ENCODE peak calls at places on chromosomes 1 and 21, in five cellular contexts. One of them, this sample, is unnamed.

GRCh38 chr1:15088146-15089025 is 65.2 kb upstream of the TMEM51 start:
- DNase-seq in left ventricle myocardium inferior: no peak
- DNase-seq in left lung: no peak
- DNase-seq in fibroblast of villous mesenchyme: peak; percentile 76
- DNase-seq in heart right ventricle: no peak
- DNase-seq in this sample: peak; percentile 27

GRCh38 chr1:113396585-113396984 is 6.3 kb downstream of the MAGI3 start:
- DNase-seq in left ventricle myocardium inferior: no peak
- DNase-seq in left lung: no peak
- DNase-seq in fibroblast of villous mesenchyme: peak; percentile 28
- DNase-seq in heart right ventricle: no peak
- DNase-seq in this sample: no peak

GRCh38 chr1:55364216-55364615 is 149.1 kb upstream of the USP24 start:
- DNase-seq in left ventricle myocardium inferior: no peak
- DNase-seq in left lung: no peak
- DNase-seq in fibroblast of villous mesenchyme: no peak
- DNase-seq in heart right ventricle: no peak
- DNase-seq in this sample: no peak

GRCh38 chr1:235408503-235408960 is 41.3 kb downstream of the TBCE start:
- DNase-seq in left ventricle myocardium inferior: no peak
- DNase-seq in left lung: no peak
- DNase-seq in fibroblast of villous mesenchyme: peak; percentile 53
- DNase-seq in heart right ventricle: no peak
- DNase-seq in this sample: no peak

GRCh38 chr1:204647114-204647804 is 38.3 kb downstream of the LRRN2 start:
- DNase-seq in left ventricle myocardium inferior: no peak
- DNase-seq in left lung: no peak
- DNase-seq in fibroblast of villous mesenchyme: peak; percentile 65
- DNase-seq in heart right ventricle: peak; percentile 29
- DNase-seq in this sample: no peak

GRCh38 chr1:184649500-184649899 is 105.2 kb downstream of the EDEM3 start:
- DNase-seq in left ventricle myocardium inferior: no peak
- DNase-seq in left lung: no peak
- DNase-seq in fibroblast of villous mesenchyme: no peak
- DNase-seq in heart right ventricle: no peak
- DNase-seq in this sample: no peak

GRCh38 chr1:222243902-222244301 is 304.0 kb downstream of the HHIPL2 start:
- DNase-seq in left ventricle myocardium inferior: no peak
- DNase-seq in left lung: no peak
- DNase-seq in fibroblast of villous mesenchyme: no peak
- DNase-seq in heart right ventricle: no peak
- DNase-seq in this sample: no peak

GRCh38 chr1:220139966-220140365 is 46.0 kb downstream of the IARS2 start:
- DNase-seq in left ventricle myocardium inferior: no peak
- DNase-seq in left lung: no peak
- DNase-seq in fibroblast of villous mesenchyme: no peak
- DNase-seq in heart right ventricle: no peak
- DNase-seq in this sample: no peak

GRCh38 chr1:211420389-211420788 is 71.6 kb downstream of the RD3 start:
- DNase-seq in left ventricle myocardium inferior: no peak
- DNase-seq in left lung: no peak
- DNase-seq in fibroblast of villous mesenchyme: peak; percentile 29
- DNase-seq in heart right ventricle: no peak
- DNase-seq in this sample: no peak

GRCh38 chr1:55062801-55063561 is 23.6 kb downstream of the PCSK9 start:
- DNase-seq in left ventricle myocardium inferior: no peak
- DNase-seq in left lung: no peak
- DNase-seq in fibroblast of villous mesenchyme: no peak
- DNase-seq in heart right ventricle: no peak
- DNase-seq in this sample: peak; percentile 90

GRCh38 chr21:33761104-33762036 is 119.1 kb downstream of the ITSN1 start:
- DNase-seq in left ventricle myocardium inferior: no peak
- DNase-seq in left lung: no peak
- DNase-seq in fibroblast of villous mesenchyme: peak; percentile 98
- DNase-seq in heart right ventricle: peak; percentile 34
- DNase-seq in this sample: no peak

GRCh38 chr1:65278344-65279091 is 30.8 kb upstream of the DNAJC6 start:
- DNase-seq in left ventricle myocardium inferior: no peak
- DNase-seq in left lung: no peak
- DNase-seq in fibroblast of villous mesenchyme: peak; percentile 4
- DNase-seq in heart right ventricle: no peak
- DNase-seq in this sample: no peak

GRCh38 chr1:53562256-53562982 is 103.2 kb downstream of the DMRTB1 start:
- DNase-seq in left ventricle myocardium inferior: no peak
- DNase-seq in left lung: no peak
- DNase-seq in fibroblast of villous mesenchyme: no peak
- DNase-seq in heart right ventricle: no peak
- DNase-seq in this sample: peak; percentile 60

GRCh38 chr21:23452384-23453083 is 2154.7 kb downstream of the MRPL39 start:
- DNase-seq in left ventricle myocardium inferior: no peak
- DNase-seq in left lung: no peak
- DNase-seq in fibroblast of villous mesenchyme: no peak
- DNase-seq in heart right ventricle: no peak
- DNase-seq in this sample: no peak

GRCh38 chr21:33278736-33279135 is 12.6 kb downstream of the IL10RB start:
- DNase-seq in left ventricle myocardium inferior: no peak
- DNase-seq in left lung: no peak
- DNase-seq in fibroblast of villous mesenchyme: no peak
- DNase-seq in heart right ventricle: no peak
- DNase-seq in this sample: no peak

GRCh38 chr21:36729301-36729970 is 30.5 kb downstream of the SIM2 start:
- DNase-seq in left ventricle myocardium inferior: no peak
- DNase-seq in left lung: no peak
- DNase-seq in fibroblast of villous mesenchyme: no peak
- DNase-seq in heart right ventricle: no peak
- DNase-seq in this sample: no peak

GRCh38 chr21:25369524-25370300 is 237.6 kb downstream of the MRPL39 start:
- DNase-seq in left ventricle myocardium inferior: no peak
- DNase-seq in left lung: no peak
- DNase-seq in fibroblast of villous mesenchyme: no peak
- DNase-seq in heart right ventricle: no peak
- DNase-seq in this sample: no peak

GRCh38 chr1:226682841-226683800 is 56.0 kb downstream of the ITPKB start:
- DNase-seq in left ventricle myocardium inferior: no peak
- DNase-seq in left lung: no peak
- DNase-seq in fibroblast of villous mesenchyme: no peak
- DNase-seq in heart right ventricle: no peak
- DNase-seq in this sample: no peak

GRCh38 chr1:37410815-37411214 is 63.6 kb upstream of the ZC3H12A start:
- DNase-seq in left ventricle myocardium inferior: no peak
- DNase-seq in left lung: no peak
- DNase-seq in fibroblast of villous mesenchyme: peak; percentile 19
- DNase-seq in heart right ventricle: peak; percentile 13
- DNase-seq in this sample: peak; percentile 83

GRCh38 chr1:77143529-77144121 is 75.6 kb downstream of the PIGK start:
- DNase-seq in left ventricle myocardium inferior: no peak
- DNase-seq in left lung: no peak
- DNase-seq in fibroblast of villous mesenchyme: peak; percentile 4
- DNase-seq in heart right ventricle: no peak
- DNase-seq in this sample: no peak

GRCh38 chr21:41429925-41430491 is 4.0 kb downstream of the MX1 start:
- DNase-seq in left ventricle myocardium inferior: no peak
- DNase-seq in left lung: no peak
- DNase-seq in fibroblast of villous mesenchyme: no peak
- DNase-seq in heart right ventricle: no peak
- DNase-seq in this sample: no peak

GRCh38 chr21:46253610-46254124 is 25.1 kb upstream of the LSS start:
- DNase-seq in left ventricle myocardium inferior: no peak
- DNase-seq in left lung: no peak
- DNase-seq in fibroblast of villous mesenchyme: peak; percentile 28
- DNase-seq in heart right ventricle: no peak
- DNase-seq in this sample: no peak

GRCh38 chr1:154534263-154534844 is 24.1 kb downstream of the UBE2Q1 start:
- DNase-seq in left ventricle myocardium inferior: no peak
- DNase-seq in left lung: no peak
- DNase-seq in fibroblast of villous mesenchyme: peak; percentile 23
- DNase-seq in heart right ventricle: no peak
- DNase-seq in this sample: no peak
- TF ChIP-seq CTCF in left ventricle myocardium inferior: peak; percentile 57
- TF ChIP-seq CTCF in left lung: no peak
- TF ChIP-seq CTCF in fibroblast of villous mesenchyme: peak; percentile 52
- TF ChIP-seq CTCF in heart right ventricle: no peak
- TF ChIP-seq CTCF in this sample: peak; percentile 74

DNA sequence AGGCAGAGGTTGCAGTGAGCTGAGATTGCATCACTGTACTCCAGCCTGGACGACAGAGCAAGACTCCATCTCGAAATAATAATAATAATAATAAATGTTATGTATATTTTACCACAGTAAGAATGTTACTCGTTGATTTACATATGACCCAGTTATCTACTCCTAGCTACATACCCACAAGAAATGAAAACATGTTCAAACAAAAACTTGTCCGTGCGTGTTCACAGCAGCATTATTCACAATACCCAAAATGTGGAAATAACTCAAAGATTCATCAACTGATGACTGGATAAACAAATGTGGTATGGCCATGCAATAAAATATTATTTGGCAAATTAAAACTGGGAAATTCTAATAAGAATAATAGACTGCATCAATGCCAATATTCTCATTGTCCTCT is 31.7 kb upstream of the ENSA start:
- DNase-seq in left ventricle myocardium inferior: no peak
- DNase-seq in left lung: no peak
- DNase-seq in fibroblast of villous mesenchyme: no peak
- DNase-seq in heart right ventricle: no peak
- DNase-seq in this sample: no peak
- TF ChIP-seq CTCF in left ventricle myocardium inferior: no peak
- TF ChIP-seq CTCF in left lung: no peak
- TF ChIP-seq CTCF in fibroblast of villous mesenchyme: no peak
- TF ChIP-seq CTCF in heart right ventricle: no peak
- TF ChIP-seq CTCF in this sample: no peak

DNA sequence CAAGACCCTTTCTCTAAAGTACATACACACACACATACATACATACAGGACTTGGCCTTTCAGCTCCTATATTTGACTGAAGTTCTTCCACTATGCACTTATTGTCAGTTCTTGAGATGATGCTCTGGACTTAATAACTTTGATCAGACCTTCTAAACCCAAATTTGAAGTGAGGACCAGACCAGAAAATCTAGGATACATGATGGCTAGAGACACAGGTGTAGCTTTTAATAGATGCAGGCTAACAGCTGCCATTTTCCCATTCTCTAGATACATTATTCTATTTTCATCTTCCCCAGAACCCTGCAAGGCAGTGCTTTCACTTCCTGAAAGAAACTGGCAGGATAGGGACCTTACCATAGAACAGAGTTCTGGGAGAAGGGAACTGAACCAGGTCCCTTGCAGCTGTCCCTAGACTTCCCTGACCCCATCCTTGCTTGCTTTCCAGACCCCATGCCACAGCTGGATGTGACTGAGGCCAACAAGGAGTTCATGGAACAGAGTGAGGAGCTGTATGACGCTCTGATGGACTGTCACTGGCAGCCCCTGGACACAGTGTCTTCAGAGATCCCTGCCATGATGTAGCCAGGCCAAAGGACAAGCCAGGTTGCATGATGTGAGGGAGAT is 14.9 kb upstream of the RAB42 start:
- DNase-seq in left ventricle myocardium inferior: no peak
- DNase-seq in left lung: no peak
- DNase-seq in fibroblast of villous mesenchyme: no peak
- DNase-seq in heart right ventricle: no peak
- DNase-seq in this sample: no peak
- TF ChIP-seq CTCF in left ventricle myocardium inferior: no peak
- TF ChIP-seq CTCF in left lung: no peak
- TF ChIP-seq CTCF in fibroblast of villous mesenchyme: no peak
- TF ChIP-seq CTCF in heart right ventricle: no peak
- TF ChIP-seq CTCF in this sample: no peak

GRCh38 chr1:236904874-236905741 is 99.1 kb downstream of the MT1HL1 start:
- DNase-seq in left ventricle myocardium inferior: no peak
- DNase-seq in left lung: no peak
- DNase-seq in fibroblast of villous mesenchyme: peak; percentile 90
- DNase-seq in heart right ventricle: no peak
- DNase-seq in this sample: no peak
- TF ChIP-seq CTCF in left ventricle myocardium inferior: no peak
- TF ChIP-seq CTCF in left lung: no peak
- TF ChIP-seq CTCF in fibroblast of villous mesenchyme: no peak
- TF ChIP-seq CTCF in heart right ventricle: no peak
- TF ChIP-seq CTCF in this sample: no peak

DNA sequence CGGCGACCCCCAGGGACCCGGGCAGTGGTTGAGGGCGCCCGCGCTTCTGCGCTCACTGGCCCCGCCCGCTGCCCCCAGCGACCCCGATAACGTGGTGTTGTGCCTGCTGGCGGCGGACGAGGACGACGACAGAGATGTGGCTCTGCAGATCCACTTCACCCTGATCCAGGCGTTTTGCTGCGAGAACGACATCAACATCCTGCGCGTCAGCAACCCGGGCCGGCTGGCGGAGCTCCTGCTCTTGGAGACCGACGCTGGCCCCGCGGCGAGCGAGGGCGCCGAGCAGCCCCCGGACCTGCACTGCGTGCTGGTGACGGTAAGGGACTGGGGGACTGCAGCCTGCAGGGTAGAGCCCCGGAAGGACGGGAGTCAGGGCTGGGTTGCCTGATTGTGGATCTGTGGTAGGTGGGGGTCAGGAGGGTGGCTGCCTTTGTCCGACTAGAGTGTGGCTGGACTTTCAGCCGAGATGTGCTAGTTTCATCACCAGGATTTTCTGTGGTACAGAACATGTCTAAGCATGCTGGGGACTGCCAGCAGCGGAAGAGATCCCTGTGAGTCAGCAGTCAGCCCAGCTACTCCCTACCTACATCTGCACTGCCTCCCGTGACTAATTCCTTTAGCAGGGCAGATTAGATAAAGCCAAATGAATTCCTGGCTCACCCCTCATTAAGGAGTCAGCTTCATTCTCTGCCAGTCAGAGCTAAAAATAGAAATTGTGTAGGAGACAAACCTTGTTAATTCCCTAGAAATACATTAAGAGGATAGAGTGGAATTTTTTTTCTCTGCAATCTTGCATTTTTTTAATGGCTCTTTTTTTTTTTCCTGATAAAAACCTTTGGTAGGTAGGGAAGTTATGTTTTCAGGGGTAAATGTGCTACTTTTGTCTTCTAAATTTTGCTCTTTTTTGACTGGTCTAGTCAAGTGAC is 1.5 kb downstream of the GADD45A start:
- DNase-seq in left ventricle myocardium inferior: peak; percentile 69
- DNase-seq in left lung: peak; percentile 77
- DNase-seq in fibroblast of villous mesenchyme: peak; percentile 99
- DNase-seq in heart right ventricle: peak; percentile 81
- DNase-seq in this sample: peak; percentile 93
- TF ChIP-seq CTCF in left ventricle myocardium inferior: no peak
- TF ChIP-seq CTCF in left lung: no peak
- TF ChIP-seq CTCF in fibroblast of villous mesenchyme: no peak
- TF ChIP-seq CTCF in heart right ventricle: no peak
- TF ChIP-seq CTCF in this sample: peak; percentile 45

This sample was measured in chondrocyte.